ENCODE peak calls at places on chromosomes 16 and 17, in ten cellular contexts. N is GM23248, O is MM.1S, U is PC-9, F is HCT116, L is Karpas-422, B is neural progenitor cell, R is IMR-90, P is H1, Q is fibroblast of lung. G is an unnamed sample.

GRCh38 chr17:35117984-35118383 is 1.7 kb downstream of the RAD51D start:
- DNase-seq in N (peak; percentile 59), O (peak; percentile 56), U (peak; percentile 35), F (no peak), L (peak; percentile 77), B (no peak), R (peak; percentile 23), P (no peak), Q (no peak), G (peak; percentile 63)

GRCh38 chr16:57118461-57119084 is 26.2 kb downstream of the CPNE2 start:
- DNase-seq in N (no peak), O (no peak), U (no peak), F (no peak), L (no peak), B (no peak), R (no peak), P (no peak), Q (no peak), G (no peak)

GRCh38 chr16:82589407-82589806 is 37.4 kb upstream of the CDH13 start:
- DNase-seq in N (no peak), O (no peak), U (no peak), F (no peak), L (no peak), B (no peak), R (no peak), P (no peak), Q (no peak), G (no peak)

GRCh38 chr17:72943826-72944689 is 148.4 kb downstream of the SLC39A11 start:
- DNase-seq in N (no peak), O (no peak), U (no peak), F (no peak), L (no peak), B (no peak), R (no peak), P (no peak), Q (no peak), G (no peak)

GRCh38 chr17:20234266-20234665 is 225.1 kb downstream of the SPECC1 start:
- DNase-seq in N (no peak), O (no peak), U (no peak), F (no peak), L (no peak), B (no peak), R (no peak), P (no peak), Q (no peak), G (no peak)

GRCh38 chr16:80463303-80463702 is 77.5 kb upstream of the DYNLRB2 start:
- DNase-seq in N (no peak), O (no peak), U (no peak), F (no peak), L (no peak), B (no peak), R (no peak), P (no peak), Q (no peak), G (no peak)

GRCh38 chr17:5854871-5855554 is 215.2 kb upstream of the WSCD1 start:
- DNase-seq in N (no peak), O (no peak), U (no peak), F (no peak), L (no peak), B (no peak), R (no peak), P (no peak), Q (no peak), G (no peak)

GRCh38 chr17:45702666-45703266 is 81.4 kb upstream of the CRHR1 start:
- DNase-seq in N (peak; percentile 29), O (no peak), U (no peak), F (no peak), L (no peak), B (peak; percentile 79), R (peak; percentile 23), P (no peak), Q (peak; percentile 8), G (no peak)

GRCh38 chr16:27421961-27422740 is 20.2 kb downstream of the IL21R start:
- DNase-seq in N (no peak), O (no peak), U (no peak), F (no peak), L (no peak), B (no peak), R (no peak), P (no peak), Q (no peak), G (peak; percentile 49)

GRCh38 chr16:53892155-53892554 is 188.2 kb downstream of the FTO start:
- DNase-seq in N (peak; percentile 70), O (peak; percentile 25), U (peak; percentile 47), F (peak; percentile 22), L (peak; percentile 86), B (peak; percentile 68), R (peak; percentile 81), P (no peak), Q (peak; percentile 67), G (peak; percentile 27)

GRCh38 chr16:88697831-88698693 is 8.1 kb downstream of the RNF166 start:
- DNase-seq in N (no peak), O (no peak), U (no peak), F (no peak), L (no peak), B (no peak), R (no peak), P (no peak), Q (no peak), G (peak; percentile 20)

GRCh38 chr17:41737680-41738023 is 3.2 kb upstream of the HAP1 start:
- DNase-seq in N (no peak), O (no peak), U (no peak), F (no peak), L (no peak), B (no peak), R (no peak), P (no peak), Q (no peak), G (no peak)
- H2AFZ ChIP-seq in N (no peak overlapping the region), O (no peak overlapping the region), U (no peak overlapping the region), F (no peak overlapping the region), L (no peak overlapping the region), B (no peak overlapping the region), R (peak overlapping the region; percentile 76), P (no peak overlapping the region), Q (no peak overlapping the region), G (no peak overlapping the region)

GRCh38 chr17:62780951-62781350 is 27.2 kb downstream of the MARCHF10 start:
- DNase-seq in N (peak; percentile 43), O (no peak), U (no peak), F (no peak), L (no peak), B (no peak), R (peak; percentile 68), P (no peak), Q (peak; percentile 80), G (no peak)

GRCh38 chr17:62780273-62780672 is 27.8 kb downstream of the MARCHF10 start:
- DNase-seq in N (no peak), O (no peak), U (peak; percentile 51), F (no peak), L (no peak), B (no peak), R (no peak), P (no peak), Q (no peak), G (no peak)

GRCh38 chr17:62781826-62782225 is 26.3 kb downstream of the MARCHF10 start:
- DNase-seq in N (peak; percentile 57), O (no peak), U (no peak), F (no peak), L (no peak), B (no peak), R (peak; percentile 36), P (no peak), Q (peak; percentile 55), G (no peak)

GRCh38 chr17:62781356-62781755 is 26.8 kb downstream of the MARCHF10 start:
- DNase-seq in N (peak; percentile 64), O (no peak), U (no peak), F (no peak), L (no peak), B (no peak), R (peak; percentile 57), P (no peak), Q (peak; percentile 73), G (no peak)

DNA sequence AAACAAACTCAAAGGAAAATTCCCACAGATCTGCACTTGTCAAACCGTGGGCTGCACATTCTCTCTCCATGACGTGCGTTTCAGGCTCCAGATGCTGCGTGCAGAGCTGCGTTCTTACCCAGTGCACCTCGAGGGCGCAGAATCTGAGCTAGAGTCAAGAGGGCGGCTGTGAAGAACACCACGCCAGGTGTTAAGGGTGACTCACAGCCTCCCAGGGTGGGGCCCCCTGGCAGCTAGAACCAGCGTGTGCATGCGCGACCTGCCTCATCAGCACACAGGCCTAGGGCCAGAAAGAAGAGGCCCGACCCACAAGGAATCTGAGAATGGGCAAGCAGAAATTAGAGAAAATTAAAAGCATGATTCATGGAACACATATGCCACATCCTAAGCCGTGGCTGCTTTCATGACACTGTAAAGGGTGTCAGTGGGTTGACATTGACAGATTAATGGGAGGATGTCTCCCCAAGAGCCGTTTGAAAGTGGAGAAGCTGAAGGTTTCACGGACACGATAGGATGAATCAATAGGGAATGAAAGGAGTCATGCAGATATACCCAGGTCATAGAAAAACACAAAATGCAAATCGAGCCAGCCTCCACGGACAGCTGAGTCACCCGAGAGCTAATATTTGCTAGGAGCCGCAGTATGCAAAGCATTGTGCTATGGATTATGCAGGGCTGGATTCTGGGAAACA is 29.0 kb downstream of the MARCHF10 start:
- DNase-seq in N (peak; percentile 98), O (no peak), U (peak; percentile 89), F (peak; percentile 88), L (peak; percentile 60), B (no peak), R (peak; percentile 98), P (no peak), Q (peak; percentile 99), G (no peak)
- H2AFZ ChIP-seq in N (peak overlapping the region; percentile 72), O (no peak overlapping the region), U (no peak overlapping the region), F (peak overlapping the region; percentile 85), L (peak overlapping the region; percentile 30), B (no peak overlapping the region), R (peak overlapping the region; percentile 75), P (no peak overlapping the region), Q (no peak overlapping the region), G (no peak overlapping the region)

GRCh38 chr17:7440823-7441174 is 1.5 kb downstream of the FGF11 start:
- DNase-seq in N (peak; percentile 52), O (no peak), U (no peak), F (no peak), L (no peak), B (peak; percentile 66), R (no peak), P (no peak), Q (peak; percentile 57), G (no peak)
- H2AFZ ChIP-seq in N (no peak overlapping the region), O (no peak overlapping the region), U (no peak overlapping the region), F (no peak overlapping the region), L (no peak overlapping the region), B (peak overlapping the region; percentile 81), R (peak overlapping the region; percentile 84), P (no peak overlapping the region), Q (no peak overlapping the region), G (peak overlapping the region; percentile 39)

GRCh38 chr16:73107371-73107770 is 59.4 kb upstream of the ZFHX3 start:
- DNase-seq in N (no peak), O (no peak), U (no peak), F (no peak), L (no peak), B (no peak), R (no peak), P (no peak), Q (no peak), G (no peak)

GRCh38 chr16:73116576-73116975 is 68.6 kb upstream of the ZFHX3 start:
- DNase-seq in N (no peak), O (no peak), U (no peak), F (no peak), L (no peak), B (no peak), R (no peak), P (no peak), Q (no peak), G (no peak)

DNA sequence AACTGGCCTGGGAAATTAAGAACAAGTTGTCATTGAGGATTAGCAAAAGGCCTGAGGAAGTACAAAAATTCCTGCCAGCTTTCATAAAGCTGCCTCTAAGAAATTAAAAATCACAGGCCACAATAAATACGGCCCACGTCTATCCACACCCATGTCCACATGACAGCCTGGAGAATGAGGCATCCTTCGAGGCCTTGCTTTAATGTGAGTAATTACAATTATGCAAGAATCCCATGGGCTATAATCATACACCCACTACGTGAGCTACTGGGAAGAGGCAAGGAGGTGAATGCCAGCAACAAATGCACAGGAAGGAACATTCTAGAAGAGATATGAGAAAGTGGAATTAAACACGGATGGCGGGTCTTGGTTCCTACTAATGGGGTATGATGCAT is 65.4 kb upstream of the ZFHX3 start:
- DNase-seq in N (peak; percentile 94), O (no peak), U (no peak), F (no peak), L (no peak), B (no peak), R (peak; percentile 25), P (no peak), Q (peak; percentile 26), G (no peak)
- H2AFZ ChIP-seq in N (peak overlapping the region; percentile 44), O (no peak overlapping the region), U (no peak overlapping the region), F (no peak overlapping the region), L (no peak overlapping the region), B (no peak overlapping the region), R (no peak overlapping the region), P (no peak overlapping the region), Q (no peak overlapping the region), G (no peak overlapping the region)